ENCODE peak calls at places on chromosomes 2 and 18, in nine cellular contexts. One of them, this sample, is unnamed.

GRCh38 chr2:130963849-130964793 is 127.4 kb downstream of the ARHGEF4 start:
- DNase-seq in mesendoderm: peak; percentile 84
- DNase-seq in IMR-90: no peak
- DNase-seq in AML-193: no peak
- DNase-seq in endothelial cell of umbilical vein: no peak
- DNase-seq in endothelial cell: peak; percentile 76
- DNase-seq in colonic mucosa: no peak
- DNase-seq in T-helper 17 cell: no peak
- DNase-seq in AG04449: no peak
- DNase-seq in this sample: no peak

GRCh38 chr2:103792039-103792438 is 1030.2 kb downstream of the TMEM182 start:
- DNase-seq in mesendoderm: peak; percentile 46
- DNase-seq in IMR-90: no peak
- DNase-seq in AML-193: no peak
- DNase-seq in endothelial cell of umbilical vein: no peak
- DNase-seq in endothelial cell: no peak
- DNase-seq in colonic mucosa: no peak
- DNase-seq in T-helper 17 cell: no peak
- DNase-seq in AG04449: no peak
- DNase-seq in this sample: no peak

GRCh38 chr2:127067620-127068350 is 39.2 kb downstream of the BIN1 start:
- DNase-seq in mesendoderm: peak; percentile 95
- DNase-seq in IMR-90: peak; percentile 52
- DNase-seq in AML-193: no peak
- DNase-seq in endothelial cell of umbilical vein: peak; percentile 55
- DNase-seq in endothelial cell: peak; percentile 73
- DNase-seq in colonic mucosa: peak; percentile 88
- DNase-seq in T-helper 17 cell: peak; percentile 45
- DNase-seq in AG04449: no peak
- DNase-seq in this sample: no peak

GRCh38 chr2:197877038-197877437 is 72.6 kb downstream of the PLCL1 start:
- DNase-seq in mesendoderm: no peak
- DNase-seq in IMR-90: no peak
- DNase-seq in AML-193: no peak
- DNase-seq in endothelial cell of umbilical vein: no peak
- DNase-seq in endothelial cell: no peak
- DNase-seq in colonic mucosa: no peak
- DNase-seq in T-helper 17 cell: no peak
- DNase-seq in AG04449: no peak
- DNase-seq in this sample: no peak

GRCh38 chr2:102268529-102269524 is 42.5 kb upstream of the IL1RL1 start:
- DNase-seq in mesendoderm: no peak
- DNase-seq in IMR-90: peak; percentile 92
- DNase-seq in AML-193: peak; percentile 21
- DNase-seq in endothelial cell of umbilical vein: no peak
- DNase-seq in endothelial cell: no peak
- DNase-seq in colonic mucosa: no peak
- DNase-seq in T-helper 17 cell: no peak
- DNase-seq in AG04449: peak; percentile 85
- DNase-seq in this sample: peak; percentile 30

GRCh38 chr18:52190630-52191029 is 149.4 kb upstream of the DCC start:
- DNase-seq in mesendoderm: no peak
- DNase-seq in IMR-90: no peak
- DNase-seq in AML-193: no peak
- DNase-seq in endothelial cell of umbilical vein: no peak
- DNase-seq in endothelial cell: no peak
- DNase-seq in colonic mucosa: no peak
- DNase-seq in T-helper 17 cell: no peak
- DNase-seq in AG04449: no peak
- DNase-seq in this sample: no peak

GRCh38 chr2:201182650-201183372 is at the start of gene CASP10:
- DNase-seq in mesendoderm: peak; percentile 95
- DNase-seq in IMR-90: peak; percentile 55
- DNase-seq in AML-193: peak; percentile 95
- DNase-seq in endothelial cell of umbilical vein: peak; percentile 95
- DNase-seq in endothelial cell: peak; percentile 31
- DNase-seq in colonic mucosa: peak; percentile 65
- DNase-seq in T-helper 17 cell: no peak
- DNase-seq in AG04449: no peak
- DNase-seq in this sample: peak; percentile 28

GRCh38 chr2:15606481-15607441 is 15.1 kb downstream of the DDX1 start:
- DNase-seq in mesendoderm: no peak
- DNase-seq in IMR-90: no peak
- DNase-seq in AML-193: no peak
- DNase-seq in endothelial cell of umbilical vein: no peak
- DNase-seq in endothelial cell: no peak
- DNase-seq in colonic mucosa: no peak
- DNase-seq in T-helper 17 cell: no peak
- DNase-seq in AG04449: no peak
- DNase-seq in this sample: no peak

GRCh38 chr2:138515084-138515483 is 13.5 kb downstream of the SPOPL start:
- DNase-seq in mesendoderm: no peak
- DNase-seq in IMR-90: no peak
- DNase-seq in AML-193: peak; percentile 64
- DNase-seq in endothelial cell of umbilical vein: no peak
- DNase-seq in endothelial cell: no peak
- DNase-seq in colonic mucosa: no peak
- DNase-seq in T-helper 17 cell: no peak
- DNase-seq in AG04449: no peak
- DNase-seq in this sample: no peak

GRCh38 chr2:74267068-74267467 is 68.7 kb downstream of the MTHFD2 start:
- DNase-seq in mesendoderm: peak; percentile 32
- DNase-seq in IMR-90: no peak
- DNase-seq in AML-193: no peak
- DNase-seq in endothelial cell of umbilical vein: no peak
- DNase-seq in endothelial cell: no peak
- DNase-seq in colonic mucosa: peak; percentile 83
- DNase-seq in T-helper 17 cell: peak; percentile 21
- DNase-seq in AG04449: no peak
- DNase-seq in this sample: no peak

GRCh38 chr2:88492002-88492401 is 39.5 kb upstream of the FOXI3 start:
- DNase-seq in mesendoderm: no peak
- DNase-seq in IMR-90: no peak
- DNase-seq in AML-193: no peak
- DNase-seq in endothelial cell of umbilical vein: no peak
- DNase-seq in endothelial cell: no peak
- DNase-seq in colonic mucosa: no peak
- DNase-seq in T-helper 17 cell: no peak
- DNase-seq in AG04449: no peak
- DNase-seq in this sample: no peak

GRCh38 chr2:233470839-233471238 is 95.7 kb downstream of the USP40 start:
- DNase-seq in mesendoderm: no peak
- DNase-seq in IMR-90: no peak
- DNase-seq in AML-193: no peak
- DNase-seq in endothelial cell of umbilical vein: no peak
- DNase-seq in endothelial cell: no peak
- DNase-seq in colonic mucosa: no peak
- DNase-seq in T-helper 17 cell: no peak
- DNase-seq in AG04449: no peak
- DNase-seq in this sample: no peak

GRCh38 chr2:74436804-74437695 is 4.7 kb downstream of the RTKN start:
- DNase-seq in mesendoderm: peak; percentile 65
- DNase-seq in IMR-90: no peak
- DNase-seq in AML-193: no peak
- DNase-seq in endothelial cell of umbilical vein: no peak
- DNase-seq in endothelial cell: no peak
- DNase-seq in colonic mucosa: no peak
- DNase-seq in T-helper 17 cell: no peak
- DNase-seq in AG04449: no peak
- DNase-seq in this sample: no peak

GRCh38 chr2:164826293-164827243 is 15.1 kb downstream of the COBLL1 start:
- DNase-seq in mesendoderm: no peak
- DNase-seq in IMR-90: peak; percentile 13
- DNase-seq in AML-193: no peak
- DNase-seq in endothelial cell of umbilical vein: peak; percentile 66
- DNase-seq in endothelial cell: no peak
- DNase-seq in colonic mucosa: peak; percentile 56
- DNase-seq in T-helper 17 cell: no peak
- DNase-seq in AG04449: no peak
- DNase-seq in this sample: peak; percentile 35